ENCODE peak calls at places on chromosomes 5 and 9, in ten cellular contexts. W is A549, Y is GM13977, V is mucosa of gallbladder, U is H9, R is NCI-H2029, Q is pancreas, G is D341Med, P is cardiac muscle cell, I is astrocyte of the spinal cord. M is an unnamed sample.

GRCh38 chr5:150649108-150649827 is 8.8 kb downstream of the SYNPO start:
- DNase-seq in W (no peak), Y (no peak), V (no peak), U (no peak), R (no peak), Q (no peak), G (no peak), P (no peak), I (no peak), M (no peak)

GRCh38 chr5:34564706-34565235 is 91.4 kb upstream of the RAI14 start:
- DNase-seq in W (no peak), Y (no peak), V (no peak), U (no peak), R (no peak), Q (no peak), G (no peak), P (peak), I (peak), M (no peak)

GRCh38 chr9:93364734-93365426 is 86.6 kb upstream of the FAM120A start:
- DNase-seq in W (no peak), Y (no peak), V (no peak), U (peak), R (no peak), Q (no peak), G (no peak), P (no peak), I (no peak), M (no peak)

GRCh38 chr5:90894866-90895420 is 336.3 kb downstream of the ADGRV1 start:
- DNase-seq in W (no peak), Y (no peak), V (no peak), U (no peak), R (no peak), Q (no peak), G (no peak), P (no peak), I (no peak), M (no peak)

GRCh38 chr5:135053278-135053677 is 19.2 kb upstream of the PITX1 start:
- DNase-seq in W (no peak), Y (peak), V (no peak), U (no peak), R (peak), Q (no peak), G (no peak), P (no peak), I (no peak), M (no peak)

GRCh38 chr9:18393340-18394130 is 80.4 kb upstream of the ADAMTSL1 start:
- DNase-seq in W (peak), Y (no peak), V (peak), U (no peak), R (peak), Q (peak), G (peak), P (peak), I (peak), M (no peak)

GRCh38 chr5:106415541-106415940 is 1255.2 kb downstream of the EFNA5 start:
- DNase-seq in W (no peak), Y (no peak), V (no peak), U (no peak), R (no peak), Q (no peak), G (no peak), P (peak), I (peak), M (no peak)

GRCh38 chr5:40497573-40497972 is 182.1 kb upstream of the PTGER4 start:
- DNase-seq in W (no peak), Y (no peak), V (no peak), U (no peak), R (no peak), Q (no peak), G (no peak), P (peak), I (peak), M (no peak)

GRCh38 chr5:107874810-107875209 is 204.1 kb upstream of the EFNA5 start:
- DNase-seq in W (no peak), Y (no peak), V (no peak), U (no peak), R (no peak), Q (no peak), G (no peak), P (no peak), I (peak), M (no peak)

GRCh38 chr5:14463629-14464028 is 118.0 kb upstream of the OTULINL start:
- DNase-seq in W (peak), Y (no peak), V (no peak), U (no peak), R (peak), Q (no peak), G (no peak), P (peak), I (no peak), M (no peak)